ENCODE peak calls at places on chromosomes 16 and 17, in four cellular contexts. O, J, E and M are unnamed samples.

GRCh38 chr17:7380855-7381683 is at the start of gene TNK1:
- DNase-seq in O (no peak), J (peak), E (no peak), M (no peak)

GRCh38 chr16:63185235-63185780 is 1149.1 kb upstream of the CDH8 start:
- DNase-seq in E (no peak), O (no peak), J (no peak), M (no peak)

GRCh38 chr16:727291-727977 is 528 bp downstream of the HAGHL start:
- DNase-seq in E (peak), J (peak), O (no peak), M (no peak)

GRCh38 chr17:10313037-10313672 is 59.7 kb downstream of the MYH13 start:
- DNase-seq in E (no peak), J (no peak), O (no peak), M (no peak)

GRCh38 chr17:15475620-15476354 is 8.4 kb upstream of the CDRT4 start:
- DNase-seq in J (no peak), E (no peak), O (no peak), M (no peak)

GRCh38 chr16:52773026-52773425 is 226.1 kb upstream of the TOX3 start:
- DNase-seq in E (no peak), O (no peak), J (no peak), M (no peak)

GRCh38 chr17:79844869-79845600 is 5.8 kb upstream of the CBX4 start:
- DNase-seq in E (no peak), O (no peak), J (peak), M (peak)

GRCh38 chr16:30997887-30998711 is 12.3 kb downstream of the STX1B start:
- DNase-seq in E (no peak), J (no peak), O (no peak), M (no peak)

GRCh38 chr16:82700541-82701240 is 73.9 kb downstream of the CDH13 start:
- DNase-seq in O (peak), E (no peak), J (no peak), M (no peak)

GRCh38 chr16:80161799-80162380 is 378.9 kb upstream of the DYNLRB2 start:
- DNase-seq in J (no peak), O (no peak), E (no peak), M (no peak)

GRCh38 chr17:4110152-4110551 is 32.7 kb downstream of the ZZEF1 start:
- DNase-seq in O (no peak), J (no peak), E (no peak), M (no peak)

GRCh38 chr17:79992657-79993389 is 42.8 kb downstream of the TBC1D16 start:
- DNase-seq in E (no peak), O (no peak), J (no peak), M (no peak)

GRCh38 chr16:85563515-85564276 is 49.4 kb upstream of the GSE1 start:
- DNase-seq in J (peak), O (no peak), E (no peak), M (no peak)

DNA sequence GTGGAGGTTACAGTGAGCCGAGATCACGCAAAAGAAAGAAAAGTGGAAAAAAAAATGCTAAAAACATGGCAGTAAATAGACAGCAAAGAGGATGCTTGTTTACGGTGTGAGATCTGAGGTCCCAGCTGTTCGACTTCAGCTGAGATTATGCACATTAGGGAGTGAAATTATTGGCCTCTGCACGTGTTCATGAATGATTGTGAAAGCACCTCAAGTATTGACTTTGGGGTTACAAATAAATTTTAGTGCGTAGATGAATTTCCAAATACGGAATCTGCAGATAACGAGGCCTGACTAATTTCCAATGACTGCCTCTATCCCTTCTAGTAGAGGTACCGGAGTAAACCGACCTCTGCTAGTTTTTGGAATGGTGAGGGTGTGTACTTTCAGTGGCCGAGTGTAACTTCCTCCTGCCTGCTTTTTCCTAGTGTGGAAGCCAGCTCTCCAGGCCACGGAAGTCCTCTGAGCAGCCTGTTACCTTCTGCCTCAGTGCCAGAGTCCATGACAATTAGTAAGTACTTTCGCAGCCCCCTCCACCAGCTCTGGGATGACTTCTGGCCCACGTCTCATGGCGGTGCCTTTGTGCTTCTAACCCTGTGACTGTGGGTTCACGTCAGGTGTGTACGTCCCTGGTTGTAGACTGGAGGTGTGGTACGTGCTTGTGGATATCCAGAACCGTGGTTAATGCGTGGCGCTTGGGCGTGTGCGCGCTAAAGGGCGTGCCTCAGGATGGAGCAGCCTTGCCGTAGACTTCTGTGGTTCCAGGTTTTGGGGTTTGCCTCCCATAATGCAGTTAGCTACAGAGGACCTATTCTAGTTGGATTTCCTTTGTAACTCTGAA is 102.1 kb downstream of the SNX29 start:
- DNase-seq in J (no peak), E (no peak), O (no peak), M (no peak)
- TF ChIP-seq SPI1 in J (no peak), E (no peak), O (no peak), M (no peak)

GRCh38 chr17:76527430-76528111 is 9.9 kb downstream of the CYGB start:
- DNase-seq in O (no peak), J (peak), E (no peak), M (no peak)
- TF ChIP-seq SPI1 in O (no peak), J (no peak), E (no peak), M (no peak)

GRCh38 chr16:11901091-11901490 is 14.7 kb downstream of the GSPT1 start:
- DNase-seq in O (no peak), E (no peak), J (no peak), M (no peak)

GRCh38 chr16:11893571-11893970 is 22.2 kb downstream of the GSPT1 start:
- DNase-seq in J (no peak), O (no peak), E (no peak), M (no peak)

DNA sequence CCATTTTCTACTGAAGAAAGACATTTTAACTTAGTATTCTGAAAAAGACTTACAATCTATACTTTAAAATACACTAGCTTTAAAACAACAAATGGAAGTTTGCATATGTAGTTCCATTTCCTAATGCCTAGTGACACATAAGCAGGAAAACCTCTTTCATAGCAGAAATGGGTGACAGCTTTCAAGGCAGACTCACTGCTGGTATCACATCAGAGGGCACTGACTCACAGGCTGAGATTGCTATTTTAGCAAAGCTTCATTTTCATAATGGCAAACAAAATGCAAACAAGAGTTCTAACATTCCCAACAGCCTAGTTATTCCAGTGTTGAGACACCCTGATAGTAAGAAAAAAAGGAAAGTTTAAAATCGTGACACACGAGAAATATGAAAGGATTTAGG is 19.0 kb downstream of the GSPT1 start:
- DNase-seq in E (no peak), J (no peak), O (no peak), M (no peak)
- TF ChIP-seq SPI1 in E (no peak), J (no peak), O (no peak), M (no peak)

GRCh38 chr17:69327060-69327831 is at the start of gene ABCA5:
- DNase-seq in O (peak), E (peak), J (peak), M (peak)

GRCh38 chr17:69323806-69324205 is 3.1 kb downstream of the ABCA5 start:
- DNase-seq in E (no peak), J (no peak), O (no peak), M (no peak)

GRCh38 chr17:69326302-69327059 is 452 bp downstream of the ABCA5 start:
- DNase-seq in O (no peak), J (no peak), E (no peak), M (no peak)

GRCh38 chr17:69320908-69321238 is 6.1 kb downstream of the ABCA5 start:
- DNase-seq in E (no peak), J (no peak), O (no peak), M (no peak)

GRCh38 chr17:69325518-69326301 is 1.2 kb downstream of the ABCA5 start:
- DNase-seq in O (no peak), J (no peak), E (no peak), M (no peak)
- TF ChIP-seq SPI1 in O (no peak), J (no peak), E (no peak), M (no peak)

GRCh38 chr17:43951750-43952149 is 2.0 kb downstream of the PYY start:
- DNase-seq in O (no peak), E (no peak), J (no peak), M (no peak)

GRCh38 chr17:43952351-43952723 is 1.4 kb downstream of the PYY start:
- DNase-seq in J (peak), E (no peak), O (no peak), M (no peak)

GRCh38 chr17:43953746-43954145 is at the start of gene PYY:
- DNase-seq in O (no peak), E (no peak), J (no peak), M (no peak)

GRCh38 chr17:43950554-43950953 is 3.2 kb downstream of the PYY start:
- DNase-seq in E (no peak), O (no peak), J (no peak), M (no peak)

GRCh38 chr17:43952724-43953666 is 745 bp downstream of the PYY start:
- DNase-seq in O (no peak), E (no peak), J (peak), M (no peak)
- TF ChIP-seq SPI1 in O (no peak), E (no peak), J (no peak), M (no peak)

DNA sequence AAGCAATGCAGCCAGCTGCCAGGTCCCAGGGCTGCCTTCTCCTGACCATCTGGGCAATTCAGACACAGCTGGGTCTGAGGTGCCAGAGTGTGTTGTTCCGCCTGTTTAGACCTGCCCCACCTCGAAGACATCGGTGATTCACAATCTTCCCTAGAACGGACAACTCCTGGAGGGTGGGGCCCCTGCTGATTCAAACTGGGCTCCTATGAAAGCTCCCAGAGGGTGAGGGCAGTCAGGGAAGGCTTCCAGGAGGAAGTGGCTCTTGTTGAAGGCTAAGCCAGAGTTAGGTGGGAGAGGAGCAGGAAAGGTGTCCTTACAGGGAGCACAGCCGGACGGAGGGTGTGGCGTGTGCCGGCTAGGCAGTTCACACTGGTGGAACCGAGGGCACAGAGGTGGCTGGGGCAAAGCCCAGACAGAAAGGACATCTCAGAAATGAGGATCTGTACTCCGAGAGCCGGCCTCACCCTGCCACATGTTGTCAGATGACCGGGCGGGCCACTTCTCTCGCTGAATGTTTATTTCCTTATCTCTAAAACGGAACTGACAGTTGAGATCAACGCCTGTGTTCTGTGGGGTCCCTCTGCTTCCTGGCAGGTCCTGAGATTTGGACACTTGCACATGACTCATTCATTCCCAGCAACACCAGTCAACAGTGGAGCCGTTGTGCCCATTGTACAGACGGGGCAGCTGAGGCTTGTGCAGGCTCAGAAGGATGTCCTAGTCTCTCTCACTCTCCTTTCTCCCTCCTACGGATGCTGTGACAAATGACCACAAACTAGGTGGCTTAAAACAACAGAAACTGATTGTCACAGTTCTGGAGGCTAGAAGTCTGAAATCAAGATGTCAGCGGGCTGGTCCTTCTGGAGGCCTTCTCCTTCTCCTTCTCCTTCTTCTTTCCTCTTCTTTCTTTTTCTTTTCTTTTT is 26.9 kb upstream of the LITAF start:
- DNase-seq in O (no peak), E (peak), J (peak), M (no peak)
- TF ChIP-seq SPI1 in O (peak), E (peak), J (peak), M (peak)